ENCODE peak calls at places on chromosomes 11 and 22, in six cellular contexts. One of them, this sample, is unnamed.

GRCh38 chr22:30685178-30685577 is 9.5 kb upstream of the OSBP2 start:
- DNase-seq in brain microvascular endothelial cell: no peak
- DNase-seq in psoas muscle: no peak
- DNase-seq in IMR-90: no peak
- DNase-seq in heart right ventricle: no peak
- DNase-seq in PC-3: no peak
- DNase-seq in this sample: no peak

GRCh38 chr22:19085233-19086043 is 36.8 kb downstream of the DGCR2 start:
- DNase-seq in brain microvascular endothelial cell: peak
- DNase-seq in heart right ventricle: no peak
- DNase-seq in PC-3: peak
- DNase-seq in IMR-90: peak
- DNase-seq in psoas muscle: no peak
- DNase-seq in this sample: no peak

GRCh38 chr11:40274017-40274416 is 1185.4 kb downstream of the LRRC4C start:
- DNase-seq in psoas muscle: no peak
- DNase-seq in heart right ventricle: no peak
- DNase-seq in PC-3: peak
- DNase-seq in IMR-90: peak
- DNase-seq in brain microvascular endothelial cell: peak
- DNase-seq in this sample: no peak

GRCh38 chr11:67649634-67650540 is 643 bp downstream of the ACY3 start:
- DNase-seq in psoas muscle: no peak
- DNase-seq in brain microvascular endothelial cell: no peak
- DNase-seq in heart right ventricle: no peak
- DNase-seq in IMR-90: no peak
- DNase-seq in PC-3: no peak
- DNase-seq in this sample: no peak

GRCh38 chr11:33557201-33557600 is 143.4 kb downstream of the C11orf91 start:
- DNase-seq in psoas muscle: no peak
- DNase-seq in brain microvascular endothelial cell: peak
- DNase-seq in PC-3: peak
- DNase-seq in IMR-90: peak
- DNase-seq in heart right ventricle: no peak
- DNase-seq in this sample: no peak

GRCh38 chr11:93921695-93922468 is 71.5 kb upstream of the VSTM5 start:
- DNase-seq in PC-3: peak
- DNase-seq in brain microvascular endothelial cell: peak
- DNase-seq in psoas muscle: no peak
- DNase-seq in IMR-90: peak
- DNase-seq in heart right ventricle: no peak
- DNase-seq in this sample: peak

GRCh38 chr11:14376920-14377319 is 17.9 kb upstream of the RRAS2 start:
- DNase-seq in heart right ventricle: no peak
- DNase-seq in PC-3: peak
- DNase-seq in IMR-90: no peak
- DNase-seq in brain microvascular endothelial cell: no peak
- DNase-seq in psoas muscle: no peak
- DNase-seq in this sample: no peak

GRCh38 chr22:44261861-44262595 is 50.7 kb downstream of the SHISAL1 start:
- DNase-seq in brain microvascular endothelial cell: no peak
- DNase-seq in heart right ventricle: peak
- DNase-seq in IMR-90: no peak
- DNase-seq in PC-3: no peak
- DNase-seq in psoas muscle: no peak
- DNase-seq in this sample: no peak

GRCh38 chr22:47177334-47177815 is 414.9 kb downstream of the TBC1D22A start:
- DNase-seq in brain microvascular endothelial cell: no peak
- DNase-seq in IMR-90: no peak
- DNase-seq in PC-3: no peak
- DNase-seq in heart right ventricle: peak
- DNase-seq in psoas muscle: peak
- DNase-seq in this sample: no peak

GRCh38 chr11:119673389-119674336 is 55.3 kb downstream of the NECTIN1 start:
- DNase-seq in heart right ventricle: no peak
- DNase-seq in psoas muscle: no peak
- DNase-seq in brain microvascular endothelial cell: no peak
- DNase-seq in PC-3: no peak
- DNase-seq in IMR-90: no peak
- DNase-seq in this sample: no peak

GRCh38 chr22:38572065-38572464 is 2.1 kb upstream of the DMC1 start:
- DNase-seq in psoas muscle: no peak
- DNase-seq in heart right ventricle: no peak
- DNase-seq in IMR-90: peak
- DNase-seq in PC-3: peak
- DNase-seq in brain microvascular endothelial cell: peak
- DNase-seq in this sample: no peak

DNA sequence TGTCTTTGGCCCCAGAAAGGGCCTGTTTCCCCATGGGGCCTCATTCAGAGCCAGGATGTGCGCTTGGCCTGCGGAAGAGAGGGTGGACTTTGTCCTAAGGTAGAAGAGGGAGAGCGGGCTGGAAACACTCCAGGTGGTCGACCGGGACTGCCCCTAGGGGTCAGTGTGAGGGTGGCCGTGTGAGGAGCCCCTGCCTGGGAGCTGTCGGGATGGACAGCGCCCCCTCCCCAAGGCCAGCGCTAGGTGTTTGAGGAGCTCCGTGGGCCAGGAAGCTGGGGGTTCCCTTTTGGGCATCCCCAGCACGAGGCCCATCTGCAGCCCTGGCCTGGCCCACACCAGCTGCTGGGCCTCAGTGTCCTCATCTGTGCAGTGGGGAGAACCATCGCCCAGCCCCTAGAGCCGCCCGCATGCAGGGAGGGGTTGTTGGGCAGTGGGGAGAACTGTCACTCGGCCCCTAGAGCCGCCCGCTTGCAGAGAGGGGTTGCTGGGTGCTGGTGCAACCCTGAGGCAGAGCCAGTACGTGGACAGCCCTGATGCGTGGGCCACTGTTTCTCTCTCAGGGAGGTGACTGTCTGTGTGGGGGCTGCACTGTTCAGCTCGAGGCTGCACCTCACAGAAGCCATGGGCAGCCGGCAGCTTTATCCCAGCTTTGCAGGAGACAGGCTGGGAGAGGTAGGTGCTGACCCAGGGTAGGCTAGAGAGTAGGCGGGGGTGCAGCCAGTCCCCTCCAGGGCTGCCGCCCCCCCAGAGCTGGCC is 1319.9 kb downstream of the BRD1 start:
- DNase-seq in IMR-90: no peak
- DNase-seq in brain microvascular endothelial cell: no peak
- DNase-seq in heart right ventricle: no peak
- DNase-seq in PC-3: no peak
- DNase-seq in psoas muscle: no peak
- DNase-seq in this sample: no peak
- TF ChIP-seq CTCF in IMR-90: no peak
- TF ChIP-seq CTCF in brain microvascular endothelial cell: no peak
- TF ChIP-seq CTCF in heart right ventricle: no peak
- TF ChIP-seq CTCF in PC-3: no peak
- TF ChIP-seq CTCF in psoas muscle: no peak
- TF ChIP-seq CTCF in this sample: no peak

GRCh38 chr11:61152816-61153592 is 8.2 kb downstream of the VPS37C start:
- DNase-seq in brain microvascular endothelial cell: peak
- DNase-seq in heart right ventricle: no peak
- DNase-seq in IMR-90: peak
- DNase-seq in psoas muscle: no peak
- DNase-seq in PC-3: peak
- DNase-seq in this sample: no peak
- H3K4me3 ChIP-seq in brain microvascular endothelial cell: no peak
- H3K4me3 ChIP-seq in heart right ventricle: no peak
- H3K4me3 ChIP-seq in IMR-90: no peak
- H3K4me3 ChIP-seq in psoas muscle: no peak
- H3K4me3 ChIP-seq in PC-3: peak
- H3K4me3 ChIP-seq in this sample: no peak

DNA sequence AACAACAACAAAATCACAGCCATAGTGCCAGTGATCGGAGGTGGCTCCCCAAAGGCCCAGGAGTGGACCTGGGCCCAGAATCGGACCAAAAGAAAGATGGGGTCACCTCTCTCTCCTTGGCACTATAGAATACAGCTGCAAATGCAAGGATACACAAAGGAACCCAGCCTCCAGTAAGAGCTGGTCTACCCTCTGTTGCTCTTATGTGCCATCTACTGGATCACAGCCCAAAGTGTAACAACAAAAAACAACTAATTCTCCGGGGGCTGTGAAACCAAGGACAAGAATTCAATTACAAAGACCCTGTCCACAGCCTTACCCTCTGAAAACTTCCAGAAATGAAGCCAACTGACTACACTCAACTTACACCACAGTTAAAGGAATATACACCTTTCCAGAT is 21.6 kb downstream of the OR8G5 start:
- DNase-seq in IMR-90: no peak
- DNase-seq in heart right ventricle: no peak
- DNase-seq in psoas muscle: no peak
- DNase-seq in brain microvascular endothelial cell: no peak
- DNase-seq in PC-3: no peak
- DNase-seq in this sample: no peak
- TF ChIP-seq CTCF in IMR-90: no peak
- TF ChIP-seq CTCF in heart right ventricle: no peak
- TF ChIP-seq CTCF in psoas muscle: no peak
- TF ChIP-seq CTCF in brain microvascular endothelial cell: peak
- TF ChIP-seq CTCF in PC-3: peak
- TF ChIP-seq CTCF in this sample: peak

GRCh38 chr11:102138223-102138622 is 28.0 kb downstream of the YAP1 start:
- DNase-seq in heart right ventricle: no peak
- DNase-seq in IMR-90: no peak
- DNase-seq in PC-3: no peak
- DNase-seq in psoas muscle: no peak
- DNase-seq in brain microvascular endothelial cell: no peak
- DNase-seq in this sample: no peak
- H3K4me3 ChIP-seq in heart right ventricle: no peak
- H3K4me3 ChIP-seq in IMR-90: no peak
- H3K4me3 ChIP-seq in PC-3: peak
- H3K4me3 ChIP-seq in psoas muscle: no peak
- H3K4me3 ChIP-seq in brain microvascular endothelial cell: no peak
- H3K4me3 ChIP-seq in this sample: no peak

DNA sequence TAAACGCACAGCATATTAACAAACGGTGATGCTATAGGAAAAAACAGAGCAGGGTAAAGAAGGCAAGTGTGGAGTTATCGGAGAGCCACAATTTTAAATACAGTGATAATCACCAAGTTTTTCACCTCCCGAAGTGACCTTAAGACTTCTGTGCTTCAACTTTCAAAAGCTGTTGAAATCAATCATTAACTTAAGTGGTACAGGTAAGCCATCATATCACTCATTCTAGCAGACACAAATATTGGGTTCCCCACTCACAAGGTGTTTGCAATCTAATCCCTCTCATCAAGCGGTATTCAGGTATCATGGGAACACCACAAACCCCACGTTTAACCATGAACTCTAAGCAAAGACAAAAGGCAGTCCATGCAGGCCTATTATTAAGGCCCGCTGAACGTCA is 26.8 kb downstream of the LARGE1 start:
- DNase-seq in heart right ventricle: no peak
- DNase-seq in psoas muscle: no peak
- DNase-seq in brain microvascular endothelial cell: no peak
- DNase-seq in PC-3: no peak
- DNase-seq in IMR-90: no peak
- DNase-seq in this sample: no peak
- TF ChIP-seq CTCF in heart right ventricle: no peak
- TF ChIP-seq CTCF in psoas muscle: no peak
- TF ChIP-seq CTCF in brain microvascular endothelial cell: no peak
- TF ChIP-seq CTCF in PC-3: no peak
- TF ChIP-seq CTCF in IMR-90: no peak
- TF ChIP-seq CTCF in this sample: no peak

This sample was measured in LNCaP clone FGC.